ENCODE peak calls at places on chromosome 14, in ten cellular contexts. One of them, this sample, is unnamed.

GRCh38 chr14:100584056-100585031 is 2.9 kb downstream of the BEGAIN start:
- DNase-seq in adrenal gland: no peak
- DNase-seq in psoas muscle: peak; percentile 2
- DNase-seq in pancreas: no peak
- DNase-seq in right lobe of liver: no peak
- DNase-seq in cardiac muscle cell: no peak
- DNase-seq in upper lobe of left lung: no peak
- DNase-seq in CD8-positive, alpha-beta T cell: no peak
- DNase-seq in lung: no peak
- DNase-seq in body of pancreas: no peak
- DNase-seq in this sample: no peak

GRCh38 chr14:68522510-68523325 is 270.1 kb downstream of the ZFP36L1 start:
- DNase-seq in lung: no peak
- DNase-seq in upper lobe of left lung: no peak
- DNase-seq in pancreas: no peak
- DNase-seq in body of pancreas: no peak
- DNase-seq in psoas muscle: no peak
- DNase-seq in cardiac muscle cell: peak; percentile 92
- DNase-seq in CD8-positive, alpha-beta T cell: no peak
- DNase-seq in adrenal gland: no peak
- DNase-seq in right lobe of liver: peak; percentile 66
- DNase-seq in this sample: no peak

GRCh38 chr14:88995437-88996198 is 171.2 kb downstream of the TTC8 start:
- DNase-seq in psoas muscle: no peak
- DNase-seq in right lobe of liver: no peak
- DNase-seq in body of pancreas: no peak
- DNase-seq in upper lobe of left lung: peak; percentile 54
- DNase-seq in cardiac muscle cell: peak; percentile 65
- DNase-seq in CD8-positive, alpha-beta T cell: no peak
- DNase-seq in adrenal gland: peak; percentile 61
- DNase-seq in pancreas: no peak
- DNase-seq in lung: peak; percentile 46
- DNase-seq in this sample: peak; percentile 71

GRCh38 chr14:50759800-50760543 is 71.0 kb downstream of the NIN start:
- DNase-seq in CD8-positive, alpha-beta T cell: no peak
- DNase-seq in body of pancreas: no peak
- DNase-seq in psoas muscle: no peak
- DNase-seq in pancreas: no peak
- DNase-seq in upper lobe of left lung: no peak
- DNase-seq in right lobe of liver: no peak
- DNase-seq in cardiac muscle cell: no peak
- DNase-seq in lung: no peak
- DNase-seq in adrenal gland: no peak
- DNase-seq in this sample: no peak

GRCh38 chr14:43548368-43548767 is 958.7 kb downstream of the FSCB start:
- DNase-seq in body of pancreas: no peak
- DNase-seq in pancreas: no peak
- DNase-seq in psoas muscle: no peak
- DNase-seq in right lobe of liver: no peak
- DNase-seq in lung: no peak
- DNase-seq in CD8-positive, alpha-beta T cell: no peak
- DNase-seq in cardiac muscle cell: no peak
- DNase-seq in adrenal gland: no peak
- DNase-seq in upper lobe of left lung: no peak
- DNase-seq in this sample: no peak

GRCh38 chr14:88363624-88364023 is 21.8 kb upstream of the SPATA7 start:
- DNase-seq in CD8-positive, alpha-beta T cell: no peak
- DNase-seq in adrenal gland: no peak
- DNase-seq in upper lobe of left lung: no peak
- DNase-seq in cardiac muscle cell: no peak
- DNase-seq in lung: no peak
- DNase-seq in right lobe of liver: no peak
- DNase-seq in psoas muscle: no peak
- DNase-seq in body of pancreas: no peak
- DNase-seq in pancreas: no peak
- DNase-seq in this sample: no peak

GRCh38 chr14:60775296-60775695 is 40.7 kb downstream of the MNAT1 start:
- DNase-seq in lung: no peak
- DNase-seq in psoas muscle: no peak
- DNase-seq in body of pancreas: no peak
- DNase-seq in adrenal gland: no peak
- DNase-seq in right lobe of liver: no peak
- DNase-seq in CD8-positive, alpha-beta T cell: no peak
- DNase-seq in pancreas: no peak
- DNase-seq in cardiac muscle cell: peak; percentile 29
- DNase-seq in upper lobe of left lung: no peak
- DNase-seq in this sample: no peak

GRCh38 chr14:30533126-30533525 is 25.8 kb upstream of the G2E3 start:
- DNase-seq in cardiac muscle cell: no peak
- DNase-seq in pancreas: no peak
- DNase-seq in psoas muscle: no peak
- DNase-seq in right lobe of liver: no peak
- DNase-seq in CD8-positive, alpha-beta T cell: no peak
- DNase-seq in adrenal gland: no peak
- DNase-seq in lung: no peak
- DNase-seq in body of pancreas: no peak
- DNase-seq in upper lobe of left lung: no peak
- DNase-seq in this sample: no peak

GRCh38 chr14:32366995-32367394 is 37.9 kb downstream of the AKAP6 start:
- DNase-seq in psoas muscle: no peak
- DNase-seq in right lobe of liver: no peak
- DNase-seq in body of pancreas: no peak
- DNase-seq in adrenal gland: no peak
- DNase-seq in CD8-positive, alpha-beta T cell: no peak
- DNase-seq in upper lobe of left lung: no peak
- DNase-seq in pancreas: no peak
- DNase-seq in cardiac muscle cell: peak; percentile 55
- DNase-seq in lung: no peak
- DNase-seq in this sample: peak; percentile 4

GRCh38 chr14:62118871-62119270 is 356.7 kb downstream of the SNAPC1 start:
- DNase-seq in adrenal gland: no peak
- DNase-seq in psoas muscle: no peak
- DNase-seq in cardiac muscle cell: no peak
- DNase-seq in lung: no peak
- DNase-seq in pancreas: no peak
- DNase-seq in upper lobe of left lung: no peak
- DNase-seq in CD8-positive, alpha-beta T cell: no peak
- DNase-seq in body of pancreas: no peak
- DNase-seq in right lobe of liver: no peak
- DNase-seq in this sample: no peak

GRCh38 chr14:51616724-51617409 is 34.8 kb upstream of the FRMD6 start:
- DNase-seq in CD8-positive, alpha-beta T cell: no peak
- DNase-seq in right lobe of liver: peak; percentile 53
- DNase-seq in body of pancreas: peak; percentile 49
- DNase-seq in adrenal gland: peak; percentile 81
- DNase-seq in upper lobe of left lung: peak; percentile 26
- DNase-seq in pancreas: no peak
- DNase-seq in psoas muscle: no peak
- DNase-seq in lung: peak; percentile 37
- DNase-seq in cardiac muscle cell: peak; percentile 91
- DNase-seq in this sample: peak; percentile 65

GRCh38 chr14:71574976-71575375 is 357.3 kb upstream of the RGS6 start:
- DNase-seq in upper lobe of left lung: no peak
- DNase-seq in psoas muscle: no peak
- DNase-seq in CD8-positive, alpha-beta T cell: no peak
- DNase-seq in lung: no peak
- DNase-seq in right lobe of liver: no peak
- DNase-seq in adrenal gland: no peak
- DNase-seq in cardiac muscle cell: peak; percentile 89
- DNase-seq in body of pancreas: no peak
- DNase-seq in pancreas: no peak
- DNase-seq in this sample: no peak

GRCh38 chr14:36420288-36420687 is 99.7 kb downstream of the NKX2-1 start:
- DNase-seq in body of pancreas: no peak
- DNase-seq in CD8-positive, alpha-beta T cell: no peak
- DNase-seq in right lobe of liver: no peak
- DNase-seq in psoas muscle: no peak
- DNase-seq in adrenal gland: no peak
- DNase-seq in upper lobe of left lung: no peak
- DNase-seq in lung: no peak
- DNase-seq in cardiac muscle cell: no peak
- DNase-seq in pancreas: no peak
- DNase-seq in this sample: no peak

GRCh38 chr14:91383439-91383838 is 34.2 kb downstream of the CCDC88C start:
- DNase-seq in body of pancreas: no peak
- DNase-seq in upper lobe of left lung: no peak
- DNase-seq in lung: no peak
- DNase-seq in pancreas: no peak
- DNase-seq in CD8-positive, alpha-beta T cell: no peak
- DNase-seq in right lobe of liver: no peak
- DNase-seq in psoas muscle: no peak
- DNase-seq in cardiac muscle cell: no peak
- DNase-seq in adrenal gland: no peak
- DNase-seq in this sample: no peak

GRCh38 chr14:44960646-44961045 is 1.1 kb downstream of the KLHL28 start:
- DNase-seq in upper lobe of left lung: no peak
- DNase-seq in CD8-positive, alpha-beta T cell: no peak
- DNase-seq in pancreas: no peak
- DNase-seq in psoas muscle: no peak
- DNase-seq in cardiac muscle cell: no peak
- DNase-seq in adrenal gland: no peak
- DNase-seq in right lobe of liver: no peak
- DNase-seq in body of pancreas: no peak
- DNase-seq in lung: no peak
- DNase-seq in this sample: no peak

GRCh38 chr14:75205586-75205985 is 29.2 kb upstream of the TMED10 start:
- DNase-seq in psoas muscle: no peak
- DNase-seq in lung: no peak
- DNase-seq in adrenal gland: no peak
- DNase-seq in cardiac muscle cell: peak; percentile 50
- DNase-seq in CD8-positive, alpha-beta T cell: no peak
- DNase-seq in body of pancreas: no peak
- DNase-seq in right lobe of liver: no peak
- DNase-seq in upper lobe of left lung: peak; percentile 34
- DNase-seq in pancreas: no peak
- DNase-seq in this sample: peak; percentile 41

GRCh38 chr14:93175492-93175891 is 9.2 kb downstream of the MOAP1 start:
- DNase-seq in psoas muscle: no peak
- DNase-seq in cardiac muscle cell: no peak
- DNase-seq in body of pancreas: no peak
- DNase-seq in pancreas: no peak
- DNase-seq in right lobe of liver: peak; percentile 4
- DNase-seq in upper lobe of left lung: no peak
- DNase-seq in adrenal gland: no peak
- DNase-seq in lung: no peak
- DNase-seq in CD8-positive, alpha-beta T cell: no peak
- DNase-seq in this sample: no peak
- H3K4me3 ChIP-seq in psoas muscle: no peak overlapping the region
- H3K4me3 ChIP-seq in cardiac muscle cell: no peak overlapping the region
- H3K4me3 ChIP-seq in body of pancreas: no peak overlapping the region
- H3K4me3 ChIP-seq in pancreas: no peak overlapping the region
- H3K4me3 ChIP-seq in right lobe of liver: no peak overlapping the region
- H3K4me3 ChIP-seq in upper lobe of left lung: no peak overlapping the region
- H3K4me3 ChIP-seq in adrenal gland: no peak overlapping the region
- H3K4me3 ChIP-seq in lung: no peak overlapping the region
- H3K4me3 ChIP-seq in CD8-positive, alpha-beta T cell: no peak overlapping the region
- H3K4me3 ChIP-seq in this sample: no peak overlapping the region

GRCh38 chr14:105840266-105841021 is 314.1 kb downstream of the TMEM121 start:
- DNase-seq in cardiac muscle cell: no peak
- DNase-seq in upper lobe of left lung: peak; percentile 17
- DNase-seq in CD8-positive, alpha-beta T cell: peak; percentile 3
- DNase-seq in pancreas: no peak
- DNase-seq in psoas muscle: no peak
- DNase-seq in body of pancreas: no peak
- DNase-seq in adrenal gland: no peak
- DNase-seq in lung: no peak
- DNase-seq in right lobe of liver: peak; percentile 41
- DNase-seq in this sample: no peak
- H3K9me3 ChIP-seq in cardiac muscle cell: no peaks in the 10 kb centered on the region
- H3K9me3 ChIP-seq in upper lobe of left lung: no peaks in the 10 kb centered on the region
- H3K9me3 ChIP-seq in CD8-positive, alpha-beta T cell: no peaks in the 10 kb centered on the region
- H3K9me3 ChIP-seq in pancreas: no peaks in the 10 kb centered on the region
- H3K9me3 ChIP-seq in psoas muscle: no peaks in the 10 kb centered on the region
- H3K9me3 ChIP-seq in body of pancreas: no peaks in the 10 kb centered on the region
- H3K9me3 ChIP-seq in adrenal gland: no peaks in the 10 kb centered on the region
- H3K9me3 ChIP-seq in lung: no peaks in the 10 kb centered on the region
- H3K9me3 ChIP-seq in right lobe of liver: no peaks in the 10 kb centered on the region
- H3K9me3 ChIP-seq in this sample: no peaks in the 10 kb centered on the region

DNA sequence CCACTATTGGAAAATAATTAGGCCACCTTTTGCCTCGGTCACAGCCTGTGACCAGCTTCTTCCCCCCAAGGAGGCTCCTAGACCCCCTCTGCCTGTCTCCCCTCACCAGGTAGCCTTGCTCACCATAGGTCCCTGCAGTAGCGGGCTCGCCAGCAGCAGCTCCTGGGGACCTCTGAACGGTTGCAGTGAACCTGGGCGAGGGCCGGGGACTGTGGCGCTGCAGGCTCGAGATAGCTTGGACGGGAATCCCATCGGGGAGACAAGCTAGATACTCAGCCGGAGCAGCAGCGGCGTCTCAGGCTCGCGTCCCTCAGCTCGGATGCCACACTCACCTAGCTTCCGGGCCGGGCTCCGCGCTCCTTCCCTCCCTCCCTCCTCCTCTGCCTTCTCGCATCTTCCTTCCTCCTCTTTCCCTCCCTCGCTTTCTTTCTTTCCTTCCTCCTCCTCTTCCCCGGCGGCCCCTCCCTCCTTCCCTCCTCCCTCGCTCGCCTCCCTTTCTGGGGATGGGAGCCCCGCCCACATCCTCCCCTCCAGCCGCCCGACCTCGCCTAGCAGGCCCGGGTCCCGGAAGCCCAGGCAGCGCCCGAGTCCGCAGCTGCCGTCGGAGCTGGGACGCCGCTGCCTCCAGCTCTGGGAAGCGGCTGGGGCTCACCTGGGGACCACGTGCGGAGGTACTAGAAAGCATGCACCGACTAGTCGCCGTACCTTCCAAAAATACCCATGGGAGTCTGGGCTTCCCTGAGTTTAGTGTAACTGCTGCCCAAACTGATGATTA is at the start of gene BMP4:
- DNase-seq in CD8-positive, alpha-beta T cell: no peak
- DNase-seq in cardiac muscle cell: peak; percentile 64
- DNase-seq in upper lobe of left lung: peak; percentile 80
- DNase-seq in pancreas: peak; percentile 59
- DNase-seq in body of pancreas: peak; percentile 33
- DNase-seq in psoas muscle: peak; percentile 84
- DNase-seq in right lobe of liver: peak; percentile 64
- DNase-seq in lung: peak; percentile 83
- DNase-seq in adrenal gland: peak; percentile 83
- DNase-seq in this sample: no peak
- H3K4me3 ChIP-seq in CD8-positive, alpha-beta T cell: peak within 1 kb of the TSS; percentile 41
- H3K4me3 ChIP-seq in cardiac muscle cell: peak within 1 kb of the TSS; percentile 63
- H3K4me3 ChIP-seq in upper lobe of left lung: peak within 1 kb of the TSS; percentile 64
- H3K4me3 ChIP-seq in pancreas: peak within 1 kb of the TSS; percentile 8
- H3K4me3 ChIP-seq in body of pancreas: no peak within 1 kb of the TSS
- H3K4me3 ChIP-seq in psoas muscle: peak within 1 kb of the TSS; percentile 70
- H3K4me3 ChIP-seq in right lobe of liver: peak within 1 kb of the TSS; percentile 69
- H3K4me3 ChIP-seq in lung: peak within 1 kb of the TSS; percentile 41
- H3K4me3 ChIP-seq in adrenal gland: no peak within 1 kb of the TSS
- H3K4me3 ChIP-seq in this sample: no peak within 1 kb of the TSS

DNA sequence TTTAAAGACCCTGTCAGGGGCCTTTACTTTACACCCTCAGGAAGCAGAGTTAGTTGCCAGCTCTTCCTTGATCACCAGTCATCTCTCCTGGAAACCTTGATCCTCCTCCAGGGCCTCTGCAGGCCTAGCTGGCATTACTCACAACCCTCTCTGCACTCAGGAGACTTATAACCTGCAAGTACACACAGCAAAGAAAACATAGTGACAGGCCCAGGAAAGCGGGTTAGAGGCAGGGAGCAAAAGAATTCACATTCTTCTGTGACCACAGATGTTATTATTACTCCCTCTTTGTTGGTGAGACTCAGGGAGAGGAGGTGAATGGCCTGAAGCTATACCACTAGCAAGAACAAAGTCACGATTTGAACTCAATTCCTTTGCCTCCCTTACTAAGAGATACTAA is 87.4 kb downstream of the OR11H12 start:
- DNase-seq in cardiac muscle cell: no peak
- DNase-seq in body of pancreas: no peak
- DNase-seq in right lobe of liver: no peak
- DNase-seq in psoas muscle: no peak
- DNase-seq in CD8-positive, alpha-beta T cell: no peak
- DNase-seq in adrenal gland: no peak
- DNase-seq in lung: no peak
- DNase-seq in upper lobe of left lung: no peak
- DNase-seq in pancreas: no peak
- DNase-seq in this sample: peak; percentile 23
- H3K9me3 ChIP-seq in cardiac muscle cell: no peaks in the 10 kb centered on the region
- H3K9me3 ChIP-seq in body of pancreas: no peaks in the 10 kb centered on the region
- H3K9me3 ChIP-seq in right lobe of liver: no peaks in the 10 kb centered on the region
- H3K9me3 ChIP-seq in psoas muscle: no peaks in the 10 kb centered on the region
- H3K9me3 ChIP-seq in CD8-positive, alpha-beta T cell: no peaks in the 10 kb centered on the region
- H3K9me3 ChIP-seq in adrenal gland: no peaks in the 10 kb centered on the region
- H3K9me3 ChIP-seq in lung: no peaks in the 10 kb centered on the region
- H3K9me3 ChIP-seq in upper lobe of left lung: no peaks in the 10 kb centered on the region
- H3K9me3 ChIP-seq in pancreas: no peaks in the 10 kb centered on the region
- H3K9me3 ChIP-seq in this sample: no peaks in the 10 kb centered on the region

This sample was measured in MG63.